ENCODE peak calls at places on chromosomes 16 and 17, in six cellular contexts. J, Z, S, P, C and W are unnamed samples.

GRCh38 chr17:29176500-29177351 is 3.5 kb downstream of the MYO18A start:
- DNase-seq in J (peak), Z (peak), S (no peak), P (peak), C (no peak), W (no peak)

GRCh38 chr16:88815901-88816589 is 4.3 kb upstream of the APRT start:
- DNase-seq in J (peak), Z (no peak), S (no peak), P (no peak), C (peak), W (no peak)

GRCh38 chr16:85401370-85401916 is 211.7 kb upstream of the GSE1 start:
- DNase-seq in J (no peak), Z (peak), S (no peak), P (no peak), C (no peak), W (no peak)

GRCh38 chr17:39737761-39738567 is at the start of gene GRB7:
- DNase-seq in J (no peak), Z (peak), S (no peak), P (no peak), C (peak), W (no peak)

GRCh38 chr17:7403043-7403901 is 625 bp downstream of the TMEM256 start:
- DNase-seq in J (peak), Z (peak), S (no peak), P (no peak), C (peak), W (no peak)

GRCh38 chr17:40026816-40027613 is 11.8 kb downstream of the CSF3 start:
- DNase-seq in J (peak), Z (peak), S (peak), P (peak), C (peak), W (no peak)

GRCh38 chr16:88859381-88860091 is 2.6 kb downstream of the TRAPPC2L start:
- DNase-seq in J (no peak), Z (no peak), S (no peak), P (no peak), C (no peak), W (no peak)

GRCh38 chr16:89360760-89361435 is 129.5 kb downstream of the ANKRD11 start:
- DNase-seq in J (peak), Z (no peak), S (no peak), P (no peak), C (no peak), W (no peak)

GRCh38 chr16:19595043-19595767 is 39.7 kb downstream of the VPS35L start:
- DNase-seq in J (no peak), Z (peak), S (no peak), P (peak), C (no peak), W (peak)

GRCh38 chr16:85690469-85691064 is 1.8 kb upstream of the GINS2 start:
- DNase-seq in J (no peak), Z (peak), S (no peak), P (no peak), C (no peak), W (no peak)

GRCh38 chr17:48514483-48514876 is 16.3 kb downstream of the HOXB1 start:
- DNase-seq in J (no peak), Z (no peak), S (no peak), P (no peak), C (no peak), W (no peak)

GRCh38 chr17:57418463-57419246 is 162.3 kb downstream of the MSI2 start:
- DNase-seq in J (no peak), Z (no peak), S (no peak), P (no peak), C (no peak), W (no peak)

GRCh38 chr17:38870259-38871165 is 654 bp downstream of the LASP1 start:
- DNase-seq in J (peak), Z (peak), S (peak), P (no peak), C (peak), W (no peak)

GRCh38 chr17:75153854-75154194 is 488 bp downstream of the JPT1 start:
- DNase-seq in J (no peak), Z (no peak), S (no peak), P (no peak), C (no peak), W (no peak)

GRCh38 chr16:88617268-88618031 is 20.9 kb upstream of the IL17C start:
- DNase-seq in J (no peak), Z (no peak), S (no peak), P (no peak), C (no peak), W (no peak)

GRCh38 chr16:84446596-84447392 is 57.7 kb downstream of the MEAK7 start:
- DNase-seq in J (no peak), Z (no peak), S (no peak), P (no peak), C (no peak), W (no peak)

GRCh38 chr16:10883004-10883403 is 6.0 kb downstream of the CIITA start:
- DNase-seq in J (no peak), Z (no peak), S (no peak), P (no peak), C (no peak), W (no peak)

GRCh38 chr17:39161967-39162366 is 4.0 kb downstream of the ARL5C start:
- DNase-seq in J (no peak), Z (no peak), S (no peak), P (no peak), C (no peak), W (no peak)

GRCh38 chr17:54270499-54270898 is 447.8 kb downstream of the KIF2B start:
- DNase-seq in J (no peak), Z (no peak), S (no peak), P (no peak), C (no peak), W (no peak)

GRCh38 chr16:7763111-7763510 is 430.5 kb downstream of the RBFOX1 start:
- DNase-seq in J (no peak), Z (no peak), S (no peak), P (no peak), C (no peak), W (no peak)

GRCh38 chr16:85104821-85105391 is 7.4 kb downstream of the CIBAR2 start:
- DNase-seq in J (no peak), Z (no peak), S (no peak), P (no peak), C (no peak), W (no peak)

GRCh38 chr16:83715217-83715920 is 92.4 kb upstream of the HSBP1 start:
- DNase-seq in J (no peak), Z (no peak), S (no peak), P (no peak), C (peak), W (no peak)

GRCh38 chr16:67665598-67665997 is 952 bp downstream of the ENKD1 start:
- DNase-seq in J (no peak), Z (no peak), S (no peak), P (no peak), C (no peak), W (no peak)

GRCh38 chr17:40399185-40399584 is 18.5 kb downstream of the TOP2A start:
- DNase-seq in J (no peak), Z (no peak), S (peak), P (peak), C (peak), W (peak)

GRCh38 chr16:68074850-68075249 is 10.3 kb upstream of the NFATC3 start:
- DNase-seq in J (peak), Z (no peak), S (no peak), P (no peak), C (no peak), W (no peak)

GRCh38 chr17:81143717-81144422 is 21.4 kb upstream of the PVALEF start:
- DNase-seq in J (no peak), Z (no peak), S (no peak), P (no peak), C (no peak), W (no peak)